ENCODE peak calls at places on chromosomes 2 and 18, in four cellular contexts. One of them, this sample, is unnamed.

GRCh38 chr2:89848114-89848513 is 1156.6 kb downstream of the RPIA start:
- DNase-seq in K562: peak; percentile 1
- DNase-seq in HepG2: no peak
- DNase-seq in GM12878: no peak
- DNase-seq in this sample: no peak

GRCh38 chr18:41906528-41907256 is 48.3 kb upstream of the PIK3C3 start:
- DNase-seq in GM12878: peak; percentile 33
- DNase-seq in K562: peak; percentile 55
- DNase-seq in HepG2: peak; percentile 13
- DNase-seq in this sample: peak; percentile 67

GRCh38 chr18:25518716-25519053 is 166.7 kb upstream of the ZNF521 start:
- DNase-seq in K562: no peak
- DNase-seq in GM12878: peak; percentile 21
- DNase-seq in HepG2: no peak
- DNase-seq in this sample: no peak

GRCh38 chr2:88307817-88308216 is 137.7 kb downstream of the THNSL2 start:
- DNase-seq in HepG2: peak; percentile 65
- DNase-seq in K562: peak; percentile 54
- DNase-seq in GM12878: no peak
- DNase-seq in this sample: peak; percentile 78

GRCh38 chr2:3762771-3763447 is 59.5 kb downstream of the DCDC2C start:
- DNase-seq in GM12878: no peak
- DNase-seq in HepG2: no peak
- DNase-seq in K562: no peak
- DNase-seq in this sample: no peak

GRCh38 chr2:664063-664462 is 13.1 kb downstream of the TMEM18 start:
- DNase-seq in K562: no peak
- DNase-seq in HepG2: no peak
- DNase-seq in GM12878: no peak
- DNase-seq in this sample: no peak

GRCh38 chr2:196849895-196850294 is 40.7 kb upstream of the C2orf66 start:
- DNase-seq in K562: peak; percentile 8
- DNase-seq in HepG2: peak; percentile 14
- DNase-seq in GM12878: no peak
- DNase-seq in this sample: peak; percentile 58

GRCh38 chr18:52130621-52131020 is 209.4 kb upstream of the DCC start:
- DNase-seq in K562: no peak
- DNase-seq in HepG2: no peak
- DNase-seq in GM12878: no peak
- DNase-seq in this sample: no peak

GRCh38 chr2:196143641-196144236 is 27.6 kb downstream of the STK17B start:
- DNase-seq in K562: no peak
- DNase-seq in GM12878: no peak
- DNase-seq in HepG2: no peak
- DNase-seq in this sample: no peak

GRCh38 chr18:27785815-27786537 is 391.0 kb downstream of the CDH2 start:
- DNase-seq in HepG2: no peak
- DNase-seq in GM12878: no peak
- DNase-seq in K562: no peak
- DNase-seq in this sample: peak; percentile 11

GRCh38 chr2:120026890-120027289 is 14.0 kb downstream of the EPB41L5 start:
- DNase-seq in K562: no peak
- DNase-seq in GM12878: no peak
- DNase-seq in HepG2: no peak
- DNase-seq in this sample: peak; percentile 54
- H3K27me3 ChIP-seq in K562: no peaks in the 10 kb centered on the region
- H3K27me3 ChIP-seq in GM12878: no peaks in the 10 kb centered on the region
- H3K27me3 ChIP-seq in HepG2: no peaks in the 10 kb centered on the region
- H3K27me3 ChIP-seq in this sample: no peaks in the 10 kb centered on the region

GRCh38 chr2:63902149-63902548 is 60.5 kb downstream of the UGP2 start:
- DNase-seq in GM12878: no peak
- DNase-seq in K562: no peak
- DNase-seq in HepG2: no peak
- DNase-seq in this sample: no peak
- TF ChIP-seq CREB1 in GM12878: no peak
- TF ChIP-seq CREB1 in K562: no peak
- TF ChIP-seq CREB1 in HepG2: no peak
- TF ChIP-seq CREB1 in this sample: no peak

GRCh38 chr2:99597616-99598015 is 107.8 kb upstream of the REV1 start:
- DNase-seq in K562: no peak
- DNase-seq in GM12878: no peak
- DNase-seq in HepG2: no peak
- DNase-seq in this sample: no peak
- H3K27me3 ChIP-seq in K562: peaks cover 35% of the 10 kb centered on the region
- H3K27me3 ChIP-seq in GM12878: no peaks in the 10 kb centered on the region
- H3K27me3 ChIP-seq in HepG2: no peaks in the 10 kb centered on the region
- H3K27me3 ChIP-seq in this sample: no peaks in the 10 kb centered on the region

GRCh38 chr2:159046966-159047365 is 78.5 kb downstream of the TANC1 start:
- DNase-seq in K562: no peak
- DNase-seq in HepG2: no peak
- DNase-seq in GM12878: no peak
- DNase-seq in this sample: no peak
- TF ChIP-seq CREB1 in K562: no peak
- TF ChIP-seq CREB1 in HepG2: no peak
- TF ChIP-seq CREB1 in GM12878: no peak
- TF ChIP-seq CREB1 in this sample: no peak

GRCh38 chr2:222306393-222307137 is 7.8 kb upstream of the PAX3 start:
- DNase-seq in K562: no peak
- DNase-seq in GM12878: no peak
- DNase-seq in HepG2: no peak
- DNase-seq in this sample: peak; percentile 51

GRCh38 chr2:222309361-222309760 is 10.6 kb upstream of the PAX3 start:
- DNase-seq in GM12878: no peak
- DNase-seq in HepG2: no peak
- DNase-seq in K562: no peak
- DNase-seq in this sample: no peak

GRCh38 chr2:222307978-222308479 is 9.2 kb upstream of the PAX3 start:
- DNase-seq in HepG2: no peak
- DNase-seq in GM12878: no peak
- DNase-seq in K562: no peak
- DNase-seq in this sample: no peak

GRCh38 chr2:222305510-222306392 is 7.0 kb upstream of the PAX3 start:
- DNase-seq in HepG2: no peak
- DNase-seq in K562: no peak
- DNase-seq in GM12878: no peak
- DNase-seq in this sample: peak; percentile 74

GRCh38 chr2:222307138-222307756 is 8.4 kb upstream of the PAX3 start:
- DNase-seq in HepG2: no peak
- DNase-seq in K562: no peak
- DNase-seq in GM12878: no peak
- DNase-seq in this sample: peak; percentile 68
- H3K27me3 ChIP-seq in HepG2: peaks cover 25% of the 10 kb centered on the region
- H3K27me3 ChIP-seq in K562: no peaks in the 10 kb centered on the region
- H3K27me3 ChIP-seq in GM12878: peaks cover 29% of the 10 kb centered on the region
- H3K27me3 ChIP-seq in this sample: peaks cover 100% of the 10 kb centered on the region

GRCh38 chr2:231296401-231296800 is 98.0 kb downstream of the ARMC9 start:
- DNase-seq in GM12878: no peak
- DNase-seq in K562: no peak
- DNase-seq in HepG2: no peak
- DNase-seq in this sample: no peak
- TF ChIP-seq CREB1 in GM12878: no peak
- TF ChIP-seq CREB1 in K562: no peak
- TF ChIP-seq CREB1 in HepG2: no peak
- TF ChIP-seq CREB1 in this sample: no peak

GRCh38 chr18:47261902-47262301 is 10.4 kb upstream of the SKOR2 start:
- DNase-seq in K562: no peak
- DNase-seq in HepG2: no peak
- DNase-seq in GM12878: no peak
- DNase-seq in this sample: peak; percentile 54
- H3K27me3 ChIP-seq in K562: no peaks in the 10 kb centered on the region
- H3K27me3 ChIP-seq in HepG2: peaks cover 1% of the 10 kb centered on the region
- H3K27me3 ChIP-seq in GM12878: peaks cover 2% of the 10 kb centered on the region
- H3K27me3 ChIP-seq in this sample: peaks cover 100% of the 10 kb centered on the region

GRCh38 chr2:142180820-142181533 is 50.2 kb upstream of the LRP1B start:
- DNase-seq in HepG2: peak; percentile 43
- DNase-seq in GM12878: no peak
- DNase-seq in K562: no peak
- DNase-seq in this sample: peak; percentile 87
- TF ChIP-seq CREB1 in HepG2: no peak
- TF ChIP-seq CREB1 in GM12878: no peak
- TF ChIP-seq CREB1 in K562: no peak
- TF ChIP-seq CREB1 in this sample: no peak